ENCODE peak calls at places on chromosomes 3 and 15, in five cellular contexts. Z is adrenal gland, W is K562, M is testis, J is neural progenitor cell. T is an unnamed sample.

GRCh38 chr3:13164893-13165492 is 91.8 kb upstream of the IQSEC1 start:
- DNase-seq in Z (no peak), W (no peak), M (no peak), J (no peak), T (no peak)

GRCh38 chr3:100954990-100955389 is 38.2 kb downstream of the ABI3BP start:
- DNase-seq in Z (no peak), W (no peak), M (peak; percentile 31), J (no peak), T (no peak)

GRCh38 chr15:63939531-63940130 is 105.9 kb upstream of the HERC1 start:
- DNase-seq in Z (peak; percentile 64), W (no peak), M (peak; percentile 68), J (no peak), T (peak; percentile 15)

GRCh38 chr3:105823149-105823866 is 45.5 kb downstream of the CBLB start:
- DNase-seq in Z (no peak), W (peak; percentile 4), M (no peak), J (no peak), T (no peak)

GRCh38 chr3:118637866-118638265 is 396.8 kb downstream of the IGSF11 start:
- DNase-seq in Z (no peak), W (no peak), M (no peak), J (no peak), T (no peak)

GRCh38 chr3:72154391-72155300 is 369.7 kb upstream of the PROK2 start:
- DNase-seq in Z (no peak), W (no peak), M (no peak), J (no peak), T (no peak)

GRCh38 chr3:111070772-111071256 is 802 bp upstream of the NECTIN3 start:
- DNase-seq in Z (no peak), W (peak; percentile 4), M (peak; percentile 57), J (no peak), T (no peak)

GRCh38 chr15:52466134-52466701 is 62.5 kb downstream of the MYO5A start:
- DNase-seq in Z (peak; percentile 39), W (no peak), M (peak; percentile 32), J (peak; percentile 13), T (peak; percentile 68)

GRCh38 chr3:51681453-51681852 is 10.4 kb downstream of the TEX264 start:
- DNase-seq in Z (no peak), W (no peak), M (peak; percentile 36), J (no peak), T (no peak)

GRCh38 chr3:56408761-56409196 is 59.5 kb downstream of the ERC2 start:
- DNase-seq in Z (no peak), W (peak; percentile 21), M (peak; percentile 42), J (no peak), T (peak; percentile 30)

GRCh38 chr15:76553564-76553963 is 217.0 kb downstream of the ISL2 start:
- DNase-seq in Z (no peak), W (no peak), M (no peak), J (no peak), T (no peak)

GRCh38 chr15:35698978-35699377 is 153.0 kb upstream of the DPH6 start:
- DNase-seq in Z (no peak), W (no peak), M (no peak), J (no peak), T (no peak)

GRCh38 chr15:34886134-34886533 is 83.4 kb downstream of the AQR start:
- DNase-seq in Z (no peak), W (no peak), M (no peak), J (no peak), T (no peak)

GRCh38 chr3:46368569-46368968 is 2.2 kb upstream of the CCR5 start:
- DNase-seq in Z (peak; percentile 44), W (no peak), M (peak; percentile 24), J (peak; percentile 70), T (peak; percentile 77)
- TF ChIP-seq CTCF in Z (peak; percentile 37), W (peak; percentile 44), M (no peak), J (peak; percentile 52), T (peak; percentile 65)

DNA sequence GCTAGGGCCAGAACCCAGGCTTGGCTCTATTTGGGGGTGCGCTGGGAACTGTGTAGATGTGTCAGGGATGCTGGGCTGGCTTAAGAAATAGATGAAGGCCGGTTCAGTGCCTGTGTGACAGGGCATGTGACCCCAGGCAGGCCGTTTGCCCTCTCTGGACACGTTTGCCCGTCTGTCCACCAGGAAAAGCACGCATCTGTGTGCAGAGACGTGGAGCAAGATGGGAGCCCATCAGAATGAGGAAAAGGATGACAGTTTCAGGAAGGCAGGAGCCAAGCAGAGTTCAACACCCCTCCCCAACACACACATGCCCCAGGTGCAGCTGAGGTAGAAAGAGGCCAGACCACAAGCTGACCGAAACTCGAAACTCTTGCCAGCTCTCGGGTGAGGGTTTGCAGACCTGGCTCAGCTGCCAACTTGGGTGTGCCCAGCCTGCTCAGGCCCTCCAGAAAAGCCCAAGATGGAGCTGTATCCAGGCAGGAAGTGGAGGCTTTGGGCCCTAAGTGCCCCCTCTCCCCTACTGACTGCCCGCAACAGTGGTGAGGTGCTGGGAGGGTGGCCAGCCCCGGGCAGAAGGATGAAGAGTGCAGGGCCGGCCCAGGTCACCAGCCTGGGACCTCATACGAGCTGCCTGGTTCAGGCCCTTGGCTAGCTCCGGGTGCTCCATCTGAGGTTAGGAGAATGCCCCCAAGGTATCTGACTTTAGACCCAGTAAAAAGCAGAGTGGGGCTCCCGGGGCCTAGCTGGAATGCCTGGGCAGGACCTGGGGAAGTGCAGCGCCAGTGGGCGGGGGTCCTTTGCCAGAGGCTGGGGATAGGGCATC is 10.2 kb upstream of the MESP1 start:
- DNase-seq in Z (no peak), W (no peak), M (no peak), J (no peak), T (no peak)
- TF ChIP-seq CTCF in Z (no peak), W (no peak), M (no peak), J (no peak), T (peak; percentile 6)

GRCh38 chr15:62883938-62884479 is 158.5 kb upstream of the TPM1 start:
- DNase-seq in Z (no peak), W (no peak), M (no peak), J (no peak), T (no peak)
- TF ChIP-seq CTCF in Z (no peak), W (no peak), M (no peak), J (no peak), T (no peak)

DNA sequence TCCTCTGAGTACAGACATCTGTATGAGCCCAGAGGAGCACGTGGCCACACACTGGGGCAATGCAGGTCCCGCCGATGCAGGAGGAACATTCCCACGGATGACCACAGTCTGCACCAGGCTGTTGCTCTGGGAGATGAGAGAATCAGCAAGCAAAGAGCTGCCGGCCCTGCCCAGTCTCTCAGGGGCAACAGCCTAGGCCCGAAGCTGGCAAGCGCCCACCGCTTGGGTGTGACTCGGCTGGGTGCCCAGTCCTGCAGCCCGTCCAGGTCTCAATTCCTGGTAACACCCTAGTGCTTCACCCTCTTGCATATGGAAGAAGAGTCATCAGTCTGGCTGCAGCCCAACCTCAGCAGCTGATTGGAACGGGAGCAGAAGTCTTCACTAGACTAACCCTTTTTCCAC is 153.7 kb upstream of the HES1 start:
- DNase-seq in Z (no peak), W (no peak), M (no peak), J (no peak), T (no peak)
- TF ChIP-seq CTCF in Z (no peak), W (no peak), M (no peak), J (no peak), T (no peak)